ENCODE peak calls at places on chromosomes 11 and 22, in five cellular contexts. R is cardiac muscle cell, O is lung, E is upper lobe of right lung, B is transverse colon. S is an unnamed sample.

GRCh38 chr11:43632171-43632570 is 48.4 kb upstream of the HSD17B12 start:
- DNase-seq in R (no peak), O (no peak), E (no peak), B (no peak), S (no peak)

GRCh38 chr11:76662656-76663460 is 7.7 kb downstream of the LRRC32 start:
- DNase-seq in R (no peak), O (no peak), E (peak), B (peak), S (peak)

GRCh38 chr11:103484545-103484944 is 375.3 kb downstream of the DYNC2H1 start:
- DNase-seq in R (no peak), O (no peak), E (no peak), B (no peak), S (no peak)

GRCh38 chr11:66580803-66581202 is 12.1 kb downstream of the CCDC87 start:
- DNase-seq in R (no peak), O (no peak), E (no peak), B (no peak), S (no peak)

GRCh38 chr22:39939830-39940229 is 20.4 kb upstream of the TMA7B start:
- DNase-seq in R (no peak), O (no peak), E (no peak), B (no peak), S (no peak)

GRCh38 chr22:18970180-18970947 is 34.3 kb upstream of the PRODH start:
- DNase-seq in R (peak), O (no peak), E (peak), B (no peak), S (no peak)

GRCh38 chr22:47139790-47140119 is 377.3 kb downstream of the TBC1D22A start:
- DNase-seq in R (no peak), O (no peak), E (no peak), B (no peak), S (no peak)

GRCh38 chr11:62217191-62217748 is 8.8 kb downstream of the SCGB2A1 start:
- DNase-seq in R (peak), O (no peak), E (no peak), B (no peak), S (no peak)

GRCh38 chr22:20319041-20319744 is 667 bp downstream of the DGCR6L start:
- DNase-seq in R (peak), O (peak), E (peak), B (no peak), S (peak)

GRCh38 chr11:116725434-116726221 is 47.2 kb downstream of the BUD13 start:
- DNase-seq in R (no peak), O (no peak), E (peak), B (no peak), S (no peak)

GRCh38 chr11:111765320-111765983 is 737 bp downstream of the PPP2R1B start:
- DNase-seq in R (no peak), O (peak), E (no peak), B (no peak), S (no peak)

GRCh38 chr22:44192098-44192810 is 11.5 kb downstream of the PARVG start:
- DNase-seq in R (no peak), O (no peak), E (no peak), B (no peak), S (peak)

GRCh38 chr11:15045209-15045608 is 28.2 kb upstream of the CALCB start:
- DNase-seq in R (no peak), O (no peak), E (no peak), B (no peak), S (no peak)

GRCh38 chr11:47714554-47715081 is 551 bp downstream of the AGBL2 start:
- DNase-seq in R (peak), O (peak), E (peak), B (peak), S (peak)

GRCh38 chr11:3825473-3826154 is 15.1 kb downstream of the RHOG start:
- DNase-seq in R (no peak), O (no peak), E (no peak), B (no peak), S (no peak)

GRCh38 chr11:3823762-3824506 is 15.6 kb downstream of the PGAP2 start:
- DNase-seq in R (no peak), O (no peak), E (no peak), B (no peak), S (no peak)

GRCh38 chr11:3826721-3827120 is 14.0 kb downstream of the RHOG start:
- DNase-seq in R (no peak), O (no peak), E (no peak), B (no peak), S (no peak)

GRCh38 chr11:3823303-3823702 is 14.9 kb downstream of the PGAP2 start:
- DNase-seq in R (no peak), O (no peak), E (no peak), B (no peak), S (no peak)

GRCh38 chr11:3824714-3825472 is 15.9 kb downstream of the RHOG start:
- DNase-seq in R (peak), O (peak), E (peak), B (peak), S (peak)
- TF ChIP-seq CTCF in R (peak), O (peak), E (peak), B (peak), S (no peak)

GRCh38 chr11:36581536-36581935 is 12.8 kb upstream of the IFTAP start:
- DNase-seq in R (no peak), O (no peak), E (no peak), B (no peak), S (no peak)
- TF ChIP-seq CTCF in R (no peak), O (no peak), E (no peak), B (no peak), S (no peak)

DNA sequence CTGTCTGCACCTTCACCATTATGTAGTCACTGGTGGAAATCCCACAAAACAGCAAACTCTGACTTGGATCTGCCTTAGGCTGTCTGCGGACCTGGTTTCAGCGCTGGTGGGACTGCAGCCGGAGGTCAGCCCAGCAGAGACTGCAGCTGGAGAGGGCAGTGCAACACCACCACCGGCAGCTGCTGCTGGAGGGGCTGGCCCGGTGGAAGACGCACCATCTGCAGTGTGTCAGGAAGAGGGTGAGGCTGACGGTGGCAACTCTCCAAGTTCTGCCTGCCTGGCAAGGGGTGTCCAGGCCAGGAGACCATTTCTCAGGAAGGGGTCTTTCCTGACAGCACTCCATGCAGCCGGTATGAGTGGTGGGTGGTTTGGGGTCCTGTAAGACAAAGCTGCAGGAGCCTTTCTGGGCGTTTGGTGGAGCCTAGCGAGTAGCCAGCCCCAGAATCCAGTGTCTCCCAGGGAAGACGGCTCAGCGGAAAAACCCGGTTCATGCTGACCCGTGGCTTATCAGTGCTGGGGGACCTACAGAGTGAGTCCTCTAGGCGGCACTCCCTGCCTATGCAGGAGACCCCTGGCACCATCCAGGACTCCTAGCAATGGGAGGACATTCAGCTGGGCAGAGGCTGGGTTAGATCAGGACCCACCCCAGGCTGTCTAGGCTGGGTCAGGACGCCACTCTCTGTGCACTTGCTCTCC is 50.8 kb downstream of the PISD start:
- DNase-seq in R (no peak), O (no peak), E (no peak), B (no peak), S (peak)
- TF ChIP-seq CTCF in R (peak), O (no peak), E (no peak), B (no peak), S (no peak)

GRCh38 chr11:107565219-107565937 is at the start of gene ALKBH8:
- DNase-seq in R (peak), O (peak), E (peak), B (peak), S (peak)

GRCh38 chr11:107562647-107563208 is 2.8 kb downstream of the ALKBH8 start:
- DNase-seq in R (no peak), O (no peak), E (no peak), B (no peak), S (no peak)

GRCh38 chr11:107561688-107562087 is 3.8 kb downstream of the ALKBH8 start:
- DNase-seq in R (no peak), O (no peak), E (no peak), B (no peak), S (no peak)

GRCh38 chr11:107564877-107565218 is 687 bp downstream of the ALKBH8 start:
- DNase-seq in R (no peak), O (no peak), E (no peak), B (no peak), S (no peak)

DNA sequence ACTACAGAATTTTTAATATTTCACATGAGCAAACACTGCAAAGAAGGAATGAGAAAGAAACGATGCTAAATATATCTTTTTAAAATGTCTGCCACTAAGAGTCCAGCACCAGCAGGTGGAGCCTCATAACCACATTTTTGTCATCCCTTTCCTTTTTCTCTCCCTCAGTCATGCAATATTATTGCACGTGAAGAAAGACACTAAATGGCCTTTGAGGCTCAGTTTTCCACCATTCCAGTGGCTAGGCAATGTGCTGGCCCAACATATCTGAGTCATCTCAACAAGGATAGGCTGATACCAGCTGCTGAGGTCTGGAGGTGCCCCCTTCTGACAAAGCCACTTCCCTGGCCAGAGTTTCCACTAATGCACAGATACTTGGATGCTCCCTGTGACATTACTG is 1.8 kb downstream of the ALKBH8 start:
- DNase-seq in R (peak), O (no peak), E (no peak), B (peak), S (no peak)
- TF ChIP-seq CTCF in R (peak), O (peak), E (peak), B (peak), S (peak)

GRCh38 chr11:57430946-57431345 is 4.0 kb upstream of the SLC43A3 start:
- DNase-seq in R (no peak), O (no peak), E (no peak), B (no peak), S (no peak)
- TF ChIP-seq CTCF in R (peak), O (no peak), E (no peak), B (no peak), S (no peak)

GRCh38 chr11:113587318-113587739 is 112.1 kb upstream of the DRD2 start:
- DNase-seq in R (no peak), O (no peak), E (no peak), B (no peak), S (no peak)
- TF ChIP-seq CTCF in R (no peak), O (no peak), E (no peak), B (no peak), S (no peak)

GRCh38 chr11:73252577-73253191 is 19.5 kb upstream of the P2RY6 start:
- DNase-seq in R (peak), O (no peak), E (no peak), B (no peak), S (peak)
- TF ChIP-seq CTCF in R (no peak), O (no peak), E (no peak), B (peak), S (no peak)

DNA sequence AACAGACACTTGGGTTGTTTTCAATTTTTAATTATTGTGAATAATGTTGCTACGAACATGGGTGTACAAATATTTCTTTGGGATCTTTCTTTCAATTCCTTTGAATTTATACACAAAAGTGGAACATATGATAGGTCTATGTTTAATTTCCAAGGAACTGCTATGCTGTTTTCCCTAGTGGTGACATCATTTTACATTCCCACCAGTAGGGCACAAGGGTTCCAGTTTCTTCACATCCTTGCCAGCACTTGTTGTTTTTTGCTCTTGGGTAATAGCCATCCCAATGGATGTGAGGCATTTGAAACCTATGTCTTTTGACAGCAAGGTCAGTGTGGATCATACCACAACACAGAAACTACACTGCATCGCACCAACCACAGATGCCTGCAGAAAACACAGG is 41.8 kb upstream of the SCN3B start:
- DNase-seq in R (no peak), O (no peak), E (no peak), B (no peak), S (no peak)
- TF ChIP-seq CTCF in R (no peak), O (no peak), E (no peak), B (no peak), S (no peak)

GRCh38 chr11:74316772-74317505 is 5.5 kb upstream of the P4HA3 start:
- DNase-seq in R (no peak), O (no peak), E (no peak), B (no peak), S (no peak)

GRCh38 chr11:74321487-74322188 is 10.2 kb upstream of the P4HA3 start:
- DNase-seq in R (peak), O (no peak), E (no peak), B (no peak), S (no peak)

GRCh38 chr11:74319139-74319538 is 7.7 kb upstream of the P4HA3 start:
- DNase-seq in R (no peak), O (no peak), E (no peak), B (no peak), S (no peak)

GRCh38 chr11:74320538-74320937 is 9.1 kb upstream of the P4HA3 start:
- DNase-seq in R (no peak), O (no peak), E (no peak), B (no peak), S (no peak)

DNA sequence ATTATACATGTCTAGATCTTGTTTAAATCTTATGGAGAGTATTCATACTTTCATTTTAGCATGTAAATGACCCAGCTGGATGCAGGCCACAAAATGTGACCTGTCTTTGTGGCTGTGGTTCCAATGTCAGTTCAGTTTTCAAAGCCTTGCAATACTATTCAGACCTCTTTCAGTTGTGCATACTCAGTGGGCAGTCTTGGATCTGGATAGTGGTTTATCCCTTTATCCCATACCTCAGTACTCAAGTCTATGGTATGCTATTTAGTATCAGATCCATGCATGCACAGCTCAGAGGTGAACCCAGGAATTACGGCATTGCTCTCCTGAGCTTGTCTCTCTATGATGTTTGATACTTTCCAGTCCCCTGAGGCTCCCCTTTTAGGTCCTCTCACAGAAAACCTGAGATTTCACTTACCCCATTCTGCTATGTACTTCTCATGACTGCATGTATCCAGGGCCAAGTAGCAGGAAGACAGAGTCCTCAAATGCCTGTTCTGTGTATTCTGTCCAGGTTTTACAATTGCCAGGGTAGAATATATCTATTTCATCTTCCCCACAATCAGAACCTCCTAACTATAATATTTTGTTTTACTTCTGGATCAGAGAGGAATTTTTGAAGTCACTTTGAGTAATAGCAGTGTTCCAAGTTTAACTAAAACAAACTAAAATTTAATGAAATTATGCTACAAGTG is 6.9 kb upstream of the P4HA3 start:
- DNase-seq in R (no peak), O (no peak), E (no peak), B (no peak), S (no peak)
- TF ChIP-seq CTCF in R (peak), O (no peak), E (no peak), B (no peak), S (no peak)